ENCODE peak calls at places on chromosomes 3 and 15, in seven cellular contexts. V is HFF-Myc, B is dorsolateral prefrontal cortex, I is right cardiac atrium, Q is mesendoderm, H is BE2C, A is NAMALWA. G is an unnamed sample.

GRCh38 chr15:37793851-37794250 is 140.6 kb upstream of the TMCO5A start:
- DNase-seq in I (no peak), Q (peak), H (peak), B (no peak), A (peak), V (no peak), G (no peak)

GRCh38 chr3:147398841-147399534 is 7.4 kb downstream of the ZIC4 start:
- DNase-seq in I (no peak), H (no peak), V (no peak), B (no peak), Q (peak), A (no peak), G (no peak)

GRCh38 chr3:189964623-189965022 is 156.1 kb downstream of the P3H2 start:
- DNase-seq in H (no peak), B (no peak), A (no peak), Q (no peak), V (no peak), I (no peak), G (no peak)

GRCh38 chr3:97793415-97794019 is 28.3 kb upstream of the CRYBG3 start:
- DNase-seq in A (peak), Q (peak), B (no peak), V (peak), I (no peak), H (peak), G (peak)

GRCh38 chr15:33188654-33189257 is 5.8 kb downstream of the FMN1 start:
- DNase-seq in I (no peak), Q (no peak), B (no peak), A (peak), H (no peak), V (no peak), G (no peak)

GRCh38 chr15:69468241-69469121 is 15.9 kb downstream of the RPLP1 start:
- DNase-seq in I (no peak), V (no peak), Q (peak), A (no peak), B (no peak), H (peak), G (peak)

GRCh38 chr3:12303532-12303931 is 14.7 kb downstream of the PPARG start:
- DNase-seq in Q (no peak), A (no peak), H (no peak), V (no peak), I (no peak), B (no peak), G (no peak)

GRCh38 chr3:119234610-119235009 is 6.1 kb downstream of the B4GALT4 start:
- DNase-seq in Q (no peak), A (no peak), H (no peak), I (no peak), V (no peak), B (no peak), G (no peak)

GRCh38 chr15:70348581-70349344 is 251.0 kb upstream of the TLE3 start:
- DNase-seq in A (no peak), H (peak), B (no peak), I (no peak), Q (no peak), V (no peak), G (no peak)

GRCh38 chr3:185460719-185461350 is 38.0 kb downstream of the TMEM41A start:
- DNase-seq in Q (peak), B (no peak), H (no peak), I (no peak), V (no peak), A (peak), G (no peak)

GRCh38 chr3:170632780-170633179 is 46.9 kb upstream of the SLC7A14 start:
- DNase-seq in Q (no peak), I (no peak), V (peak), B (no peak), A (peak), H (no peak), G (no peak)

GRCh38 chr15:58057559-58057958 is 8.0 kb downstream of the ALDH1A2 start:
- DNase-seq in Q (no peak), A (no peak), V (no peak), I (no peak), H (no peak), B (no peak), G (no peak)

GRCh38 chr15:85649372-85649771 is 145.4 kb downstream of the KLHL25 start:
- DNase-seq in B (no peak), H (no peak), V (peak), A (peak), I (no peak), Q (peak), G (no peak)

GRCh38 chr15:68517285-68517711 is 61.5 kb upstream of the CORO2B start:
- DNase-seq in A (no peak), B (no peak), V (no peak), Q (peak), I (peak), H (no peak), G (no peak)

GRCh38 chr3:159848348-159849118 is 140.1 kb upstream of the IL12A start:
- DNase-seq in B (no peak), V (no peak), H (no peak), A (no peak), I (no peak), Q (no peak), G (no peak)

GRCh38 chr15:65085990-65086679 is 9.6 kb downstream of the KBTBD13 start:
- DNase-seq in A (peak), V (no peak), H (peak), I (no peak), Q (peak), B (no peak), G (no peak)

GRCh38 chr3:38725726-38726410 is 76.4 kb upstream of the SCN5A start:
- DNase-seq in H (no peak), I (no peak), B (no peak), Q (peak), V (no peak), A (no peak), G (no peak)

GRCh38 chr3:190326930-190327329 is 4.7 kb upstream of the CLDN1 start:
- DNase-seq in Q (no peak), V (no peak), B (no peak), A (no peak), H (no peak), I (no peak), G (no peak)

GRCh38 chr3:188497021-188497420 is 343.1 kb downstream of the LPP start:
- DNase-seq in V (no peak), H (no peak), I (no peak), A (no peak), B (no peak), Q (peak), G (no peak)

GRCh38 chr3:10438902-10439610 is 66.3 kb downstream of the ATP2B2 start:
- DNase-seq in A (no peak), V (no peak), Q (no peak), B (no peak), I (no peak), H (no peak), G (no peak)

GRCh38 chr15:101609742-101610627 is 42.2 kb downstream of the TM2D3 start:
- DNase-seq in B (no peak), V (no peak), Q (no peak), H (no peak), I (no peak), A (no peak), G (no peak)

GRCh38 chr15:73367624-73368300 is 996 bp downstream of the HCN4 start:
- DNase-seq in Q (no peak), V (no peak), H (no peak), A (no peak), I (no peak), B (no peak), G (no peak)

GRCh38 chr3:187186801-187187421 is 10.4 kb upstream of the RTP1 start:
- DNase-seq in A (no peak), H (no peak), Q (peak), I (peak), V (peak), B (no peak), G (no peak)